ENCODE peak calls at places on chromosomes 7 and 10, in five cellular contexts. One of them, this sample, is unnamed.
A peak's percentile ranks its signal among the peaks of the same experiment; 100 is the strongest.

GRCh38 chr7:94647295-94647694 is 8.6 kb downstream of the SGCE start:
- DNase-seq in endothelial cell of umbilical vein: no peak
- DNase-seq in GM12878: no peak
- DNase-seq in K562: no peak
- DNase-seq in HepG2: no peak
- DNase-seq in this sample: no peak

GRCh38 chr10:76899490-76899889 is 738.1 kb downstream of the KCNMA1 start:
- DNase-seq in K562: no peak
- DNase-seq in HepG2: no peak
- DNase-seq in endothelial cell of umbilical vein: no peak
- DNase-seq in GM12878: no peak
- DNase-seq in this sample: no peak

GRCh38 chr10:20616918-20617801 is 280.0 kb downstream of the NEBL start:
- DNase-seq in K562: no peak
- DNase-seq in HepG2: no peak
- DNase-seq in endothelial cell of umbilical vein: no peak
- DNase-seq in GM12878: no peak
- DNase-seq in this sample: no peak

GRCh38 chr10:12928571-12928970 is 72.9 kb downstream of the CCDC3 start:
- DNase-seq in endothelial cell of umbilical vein: no peak
- DNase-seq in HepG2: no peak
- DNase-seq in GM12878: no peak
- DNase-seq in K562: no peak
- DNase-seq in this sample: no peak

GRCh38 chr10:116665541-116666125 is 44.9 kb downstream of the PNLIPRP2 start:
- DNase-seq in endothelial cell of umbilical vein: no peak
- DNase-seq in HepG2: peak; percentile 83
- DNase-seq in GM12878: no peak
- DNase-seq in K562: no peak
- DNase-seq in this sample: no peak

GRCh38 chr10:24825551-24825950 is 101.9 kb upstream of the ARHGAP21 start:
- DNase-seq in K562: no peak
- DNase-seq in endothelial cell of umbilical vein: peak; percentile 5
- DNase-seq in GM12878: no peak
- DNase-seq in HepG2: no peak
- DNase-seq in this sample: no peak

GRCh38 chr7:125876436-125876835 is 946.8 kb upstream of the POT1 start:
- DNase-seq in K562: no peak
- DNase-seq in HepG2: no peak
- DNase-seq in GM12878: no peak
- DNase-seq in endothelial cell of umbilical vein: no peak
- DNase-seq in this sample: no peak

GRCh38 chr10:124299726-124300125 is 119.0 kb downstream of the OAT start:
- DNase-seq in HepG2: no peak
- DNase-seq in endothelial cell of umbilical vein: no peak
- DNase-seq in GM12878: no peak
- DNase-seq in K562: no peak
- DNase-seq in this sample: no peak

GRCh38 chr10:114103286-114103685 is 59.6 kb downstream of the ADRB1 start:
- DNase-seq in HepG2: peak; percentile 46
- DNase-seq in endothelial cell of umbilical vein: peak; percentile 59
- DNase-seq in GM12878: peak; percentile 23
- DNase-seq in K562: peak; percentile 9
- DNase-seq in this sample: peak; percentile 74

DNA sequence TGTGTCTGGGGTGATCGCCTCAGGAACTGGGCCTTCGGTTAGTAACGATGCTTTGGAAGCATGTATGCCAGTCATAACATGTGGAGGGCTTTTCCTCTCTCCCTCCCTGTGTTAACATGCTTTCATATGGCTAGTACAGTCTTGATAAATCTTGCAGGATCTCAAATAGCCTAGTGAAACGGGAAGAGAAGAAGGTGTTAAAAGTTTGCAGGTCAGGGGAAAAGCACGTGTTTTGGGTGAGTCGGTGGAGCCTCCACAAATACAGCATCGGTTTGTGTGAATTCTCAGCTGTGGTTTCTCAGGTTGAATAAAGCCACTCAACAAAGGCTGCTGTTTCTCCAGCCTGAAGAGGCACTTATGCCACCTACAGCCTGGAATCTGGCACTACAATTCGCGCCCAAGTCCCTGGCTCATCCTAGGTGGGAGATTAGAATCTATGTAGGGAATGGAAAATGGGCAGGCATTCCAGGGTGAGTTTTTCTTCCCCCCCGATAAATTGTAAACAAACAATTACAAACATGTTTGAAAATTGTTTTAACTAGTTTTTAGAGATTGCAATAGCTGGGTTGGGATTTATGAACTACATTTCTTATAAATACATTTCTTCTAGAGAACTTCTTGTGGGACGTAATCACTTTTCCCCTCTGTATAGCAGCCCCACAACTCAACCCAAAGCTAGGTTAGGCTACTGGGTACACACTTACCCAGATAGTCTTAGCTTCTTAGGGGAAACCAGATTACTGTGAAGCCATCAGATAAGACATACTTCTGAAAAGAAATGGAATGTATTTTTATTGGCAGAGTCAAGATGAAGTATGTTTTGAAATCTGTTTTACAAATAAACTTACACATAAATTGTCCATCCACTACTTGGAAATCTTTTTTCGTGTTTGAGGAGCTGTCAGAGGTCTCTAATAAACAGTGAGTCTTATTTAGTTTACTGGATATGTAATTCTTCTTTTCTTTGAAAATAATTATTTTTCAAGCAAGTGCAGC is 8.3 kb upstream of the GLRX3 start:
- DNase-seq in HepG2: peak; percentile 65
- DNase-seq in endothelial cell of umbilical vein: peak; percentile 76
- DNase-seq in GM12878: peak; percentile 44
- DNase-seq in K562: peak; percentile 23
- DNase-seq in this sample: peak; percentile 74
- TF ChIP-seq MYC in HepG2: no peak
- TF ChIP-seq MYC in endothelial cell of umbilical vein: no peak
- TF ChIP-seq MYC in GM12878: no peak
- TF ChIP-seq MYC in K562: no peak
- TF ChIP-seq MYC in this sample: no peak

DNA sequence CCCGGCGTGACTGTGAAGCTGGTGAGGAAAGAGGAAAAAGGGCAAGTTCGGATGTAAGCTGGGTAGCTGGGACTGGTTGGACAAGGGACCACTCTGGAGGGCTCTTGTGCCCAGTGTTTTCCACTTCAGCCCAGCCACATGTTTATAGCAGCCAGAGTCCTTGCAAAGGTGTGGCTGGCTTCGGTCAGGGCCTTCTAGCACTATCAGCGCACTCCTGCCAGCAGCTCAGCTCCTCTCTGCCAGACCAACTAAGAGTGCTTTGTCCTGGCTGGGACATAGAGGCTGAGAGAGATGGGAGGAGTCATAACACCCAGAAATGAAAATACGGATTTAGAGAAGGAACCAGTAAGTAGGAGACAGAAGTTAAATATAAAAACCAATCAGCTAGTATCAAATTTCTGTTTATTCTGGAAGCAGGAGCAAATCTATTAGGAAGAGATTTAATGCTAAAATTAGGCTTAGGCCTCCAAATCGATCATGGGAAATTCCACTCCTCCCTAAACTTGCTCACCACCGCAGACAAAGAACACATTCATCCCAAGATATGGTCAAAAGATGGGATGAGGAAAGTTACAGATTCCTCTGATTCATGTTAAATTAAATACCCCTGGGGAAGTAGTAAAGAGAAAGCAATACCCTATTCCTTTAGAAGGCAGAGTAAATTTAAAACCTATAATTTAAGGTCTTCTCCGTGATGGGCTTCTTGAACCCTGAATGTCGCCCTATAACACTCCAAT is 135.0 kb downstream of the RALA start:
- DNase-seq in HepG2: no peak
- DNase-seq in GM12878: no peak
- DNase-seq in endothelial cell of umbilical vein: no peak
- DNase-seq in K562: no peak
- DNase-seq in this sample: no peak
- H3K27ac ChIP-seq in HepG2: no peak overlapping the region
- H3K27ac ChIP-seq in GM12878: no peak overlapping the region
- H3K27ac ChIP-seq in endothelial cell of umbilical vein: no peak overlapping the region
- H3K27ac ChIP-seq in K562: no peak overlapping the region
- H3K27ac ChIP-seq in this sample: no peak overlapping the region

DNA sequence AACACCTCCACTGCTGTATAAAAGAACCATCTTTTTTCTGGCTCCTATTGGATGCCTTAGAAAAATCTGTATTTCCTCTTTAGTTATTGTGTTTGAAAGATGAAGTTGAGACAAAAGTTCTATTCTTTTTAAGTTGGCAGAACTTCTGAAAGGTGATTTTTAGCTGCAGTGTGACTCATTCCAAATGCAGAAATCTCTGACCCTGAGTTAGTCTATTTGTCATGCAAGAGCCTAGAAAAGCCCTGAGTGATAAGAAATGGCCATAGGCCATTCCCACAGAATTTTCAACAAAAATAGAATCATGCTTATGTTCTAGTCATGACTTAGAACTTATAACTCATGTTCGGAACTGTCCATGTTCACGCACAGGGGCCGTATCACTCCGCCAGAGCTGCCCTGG is 89.1 kb downstream of the EGFR start:
- DNase-seq in K562: no peak
- DNase-seq in endothelial cell of umbilical vein: no peak
- DNase-seq in GM12878: no peak
- DNase-seq in HepG2: peak; percentile 8
- DNase-seq in this sample: no peak
- TF ChIP-seq MYC in K562: no peak
- TF ChIP-seq MYC in endothelial cell of umbilical vein: no peak
- TF ChIP-seq MYC in GM12878: no peak
- TF ChIP-seq MYC in HepG2: no peak
- TF ChIP-seq MYC in this sample: no peak

GRCh38 chr10:11756766-11757315 is 14.7 kb downstream of the ECHDC3 start:
- DNase-seq in GM12878: no peak
- DNase-seq in HepG2: no peak
- DNase-seq in K562: no peak
- DNase-seq in endothelial cell of umbilical vein: no peak
- DNase-seq in this sample: no peak
- H3K27ac ChIP-seq in GM12878: peak overlapping the region; percentile 45
- H3K27ac ChIP-seq in HepG2: peak overlapping the region; percentile 74
- H3K27ac ChIP-seq in K562: no peak overlapping the region
- H3K27ac ChIP-seq in endothelial cell of umbilical vein: no peak overlapping the region
- H3K27ac ChIP-seq in this sample: no peak overlapping the region

GRCh38 chr7:95929710-95930295 is 157.4 kb downstream of the DYNC1I1 start:
- DNase-seq in GM12878: no peak
- DNase-seq in K562: no peak
- DNase-seq in endothelial cell of umbilical vein: no peak
- DNase-seq in HepG2: no peak
- DNase-seq in this sample: no peak

GRCh38 chr7:95933618-95934017 is 161.3 kb downstream of the DYNC1I1 start:
- DNase-seq in K562: no peak
- DNase-seq in GM12878: no peak
- DNase-seq in HepG2: no peak
- DNase-seq in endothelial cell of umbilical vein: no peak
- DNase-seq in this sample: no peak

GRCh38 chr7:95927781-95928180 is 155.4 kb downstream of the DYNC1I1 start:
- DNase-seq in endothelial cell of umbilical vein: no peak
- DNase-seq in HepG2: no peak
- DNase-seq in GM12878: no peak
- DNase-seq in K562: no peak
- DNase-seq in this sample: no peak

DNA sequence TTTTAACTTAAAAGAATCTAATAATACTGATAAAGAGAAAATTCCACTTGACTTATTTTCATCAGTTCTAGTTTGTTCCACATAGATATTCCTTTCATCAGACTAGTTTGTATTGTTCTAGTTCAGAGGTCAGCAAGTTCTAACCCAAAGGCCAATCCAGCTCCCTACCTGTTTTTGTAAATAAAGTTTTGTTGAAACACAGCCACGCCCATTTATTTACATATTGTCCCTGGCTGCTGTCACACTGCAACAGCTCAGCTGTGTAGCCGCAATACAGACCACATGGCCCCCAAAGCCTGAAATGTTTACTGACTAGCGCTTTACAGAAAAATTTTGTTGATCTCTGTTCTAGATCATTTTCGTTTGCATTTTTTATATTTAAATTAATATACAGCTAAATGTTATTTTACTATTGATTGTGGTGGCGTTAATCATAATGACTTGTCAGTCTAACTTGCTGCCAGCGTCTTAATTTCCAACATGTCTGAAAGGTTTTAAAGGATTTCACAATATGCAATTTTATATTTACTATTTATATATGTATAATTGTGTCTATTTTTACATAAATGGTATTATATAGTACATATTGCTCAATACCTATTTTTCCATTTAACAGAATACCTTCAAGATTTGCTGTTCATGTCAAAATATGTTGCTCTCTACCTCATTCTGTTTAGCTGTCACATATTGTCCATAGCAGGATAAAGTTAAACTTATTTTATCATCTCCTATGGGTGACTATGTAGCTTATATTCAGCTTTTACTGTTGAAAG is 159.3 kb downstream of the DYNC1I1 start:
- DNase-seq in GM12878: no peak
- DNase-seq in K562: no peak
- DNase-seq in endothelial cell of umbilical vein: no peak
- DNase-seq in HepG2: no peak
- DNase-seq in this sample: no peak
- TF ChIP-seq MYC in GM12878: no peak
- TF ChIP-seq MYC in K562: no peak
- TF ChIP-seq MYC in endothelial cell of umbilical vein: no peak
- TF ChIP-seq MYC in HepG2: no peak
- TF ChIP-seq MYC in this sample: no peak

GRCh38 chr10:79491171-79491835 is 21.0 kb upstream of the EIF5AL1 start:
- DNase-seq in K562: peak; percentile 67
- DNase-seq in endothelial cell of umbilical vein: no peak
- DNase-seq in GM12878: no peak
- DNase-seq in HepG2: peak; percentile 20
- DNase-seq in this sample: no peak
- H3K27ac ChIP-seq in K562: no peak overlapping the region
- H3K27ac ChIP-seq in endothelial cell of umbilical vein: no peak overlapping the region
- H3K27ac ChIP-seq in GM12878: no peak overlapping the region
- H3K27ac ChIP-seq in HepG2: no peak overlapping the region
- H3K27ac ChIP-seq in this sample: no peak overlapping the region